ENCODE peak calls at places on chromosomes 2 and 18, in five cellular contexts. M, H, P, B and J are unnamed samples.

GRCh38 chr2:227123697-227124096 is 40.3 kb downstream of the COL4A4 start:
- DNase-seq in M (no peak), H (no peak), P (no peak), B (no peak), J (no peak)

GRCh38 chr2:44638649-44639048 is 276.9 kb downstream of the CAMKMT start:
- DNase-seq in M (no peak), H (no peak), P (no peak), B (no peak), J (no peak)

GRCh38 chr18:66548747-66549146 is 55.1 kb downstream of the CDH19 start:
- DNase-seq in M (no peak), H (no peak), P (no peak), B (no peak), J (no peak)

GRCh38 chr2:122205637-122206036 is 450.2 kb downstream of the TSN start:
- DNase-seq in M (no peak), H (no peak), P (no peak), B (no peak), J (no peak)

GRCh38 chr2:233244818-233245217 is 6.7 kb upstream of the ATG16L1 start:
- DNase-seq in M (no peak), H (no peak), P (no peak), B (no peak), J (peak)

GRCh38 chr2:47904903-47905453 is 1.3 kb downstream of the FBXO11 start:
- DNase-seq in M (peak), H (peak), P (no peak), B (peak), J (no peak)

GRCh38 chr2:30178618-30179404 is 32.0 kb downstream of the YPEL5 start:
- DNase-seq in M (no peak), H (peak), P (no peak), B (no peak), J (no peak)

GRCh38 chr2:219612605-219613286 is 14.7 kb upstream of the SLC4A3 start:
- DNase-seq in M (no peak), H (no peak), P (no peak), B (no peak), J (no peak)

GRCh38 chr18:57683470-57683869 is 61.8 kb upstream of the NARS1 start:
- DNase-seq in M (no peak), H (no peak), P (no peak), B (no peak), J (no peak)

GRCh38 chr2:158509928-158510797 is 53.4 kb downstream of the PKP4 start:
- DNase-seq in M (no peak), H (peak), P (no peak), B (no peak), J (no peak)

GRCh38 chr2:38245114-38245641 is 131.9 kb downstream of the ATL2 start:
- DNase-seq in M (no peak), H (no peak), P (no peak), B (no peak), J (no peak)

GRCh38 chr2:60513996-60514395 is 39.5 kb downstream of the BCL11A start:
- DNase-seq in M (no peak), H (no peak), P (no peak), B (peak), J (no peak)

GRCh38 chr2:165018207-165018606 is 62.9 kb upstream of the SLC38A11 start:
- DNase-seq in M (no peak), H (no peak), P (no peak), B (no peak), J (no peak)

GRCh38 chr2:104046466-104046865 is 807.4 kb upstream of the POU3F3 start:
- DNase-seq in M (no peak), H (no peak), P (no peak), B (no peak), J (no peak)

GRCh38 chr2:80073134-80073561 is 231.4 kb downstream of the LRRTM1 start:
- DNase-seq in M (peak), H (peak), P (peak), B (no peak), J (peak)

GRCh38 chr2:30714811-30715709 is 92.2 kb downstream of the CAPN13 start:
- DNase-seq in M (no peak), H (no peak), P (no peak), B (peak), J (no peak)

GRCh38 chr2:186841940-186842339 is 7.0 kb downstream of the ZSWIM2 start:
- DNase-seq in M (no peak), H (no peak), P (no peak), B (no peak), J (no peak)

GRCh38 chr2:11532434-11533055 is 1.3 kb upstream of the GREB1 start:
- DNase-seq in M (no peak), H (no peak), P (no peak), B (no peak), J (no peak)

GRCh38 chr2:36951030-36951518 is 15.3 kb downstream of the STRN start:
- DNase-seq in M (no peak), H (peak), P (no peak), B (no peak), J (no peak)

GRCh38 chr2:165895974-165896373 is 57.6 kb downstream of the TTC21B start:
- DNase-seq in M (no peak), H (no peak), P (peak), B (no peak), J (no peak)

GRCh38 chr2:130727286-130727924 is 1.5 kb upstream of the GPR148 start:
- DNase-seq in M (no peak), H (peak), P (peak), B (peak), J (peak)

GRCh38 chr2:46230115-46230571 is 67.1 kb upstream of the EPAS1 start:
- DNase-seq in M (peak), H (no peak), P (peak), B (no peak), J (no peak)

GRCh38 chr2:145752091-145752806 is 1232.3 kb upstream of the ZEB2 start:
- DNase-seq in M (peak), H (peak), P (no peak), B (no peak), J (peak)

GRCh38 chr18:35756506-35757117 is 175.1 kb downstream of the GALNT1 start:
- DNase-seq in M (peak), H (peak), P (no peak), B (peak), J (peak)

GRCh38 chr2:96701636-96702035 is 38.2 kb downstream of the LMAN2L start:
- DNase-seq in M (no peak), H (no peak), P (no peak), B (no peak), J (no peak)

GRCh38 chr2:28895189-28895893 is 874 bp downstream of the WDR43 start:
- DNase-seq in M (peak), H (peak), P (no peak), B (peak), J (no peak)

GRCh38 chr2:218783612-218784169 is 1.7 kb downstream of the CYP27A1 start:
- DNase-seq in M (no peak), H (no peak), P (no peak), B (no peak), J (no peak)

GRCh38 chr2:74671479-74671878 is 17.4 kb downstream of the SEMA4F start:
- DNase-seq in M (no peak), H (no peak), P (no peak), B (no peak), J (no peak)

GRCh38 chr2:135490381-135490780 is 40.6 kb downstream of the ZRANB3 start:
- DNase-seq in M (no peak), H (no peak), P (no peak), B (no peak), J (no peak)

GRCh38 chr2:110674620-110675555 is 3.0 kb downstream of the BUB1 start:
- DNase-seq in M (no peak), H (peak), P (peak), B (no peak), J (no peak)

GRCh38 chr18:9803698-9804516 is 81.9 kb upstream of the TXNDC2 start:
- DNase-seq in M (no peak), H (peak), P (no peak), B (peak), J (no peak)

GRCh38 chr2:31831585-31831984 is 179.2 kb downstream of the MEMO1 start:
- DNase-seq in M (no peak), H (no peak), P (no peak), B (no peak), J (no peak)

GRCh38 chr2:219631406-219631891 is 4.0 kb downstream of the SLC4A3 start:
- DNase-seq in M (no peak), H (no peak), P (no peak), B (no peak), J (no peak)

GRCh38 chr2:86274918-86275275 is 62.5 kb downstream of the REEP1 start:
- DNase-seq in M (no peak), H (no peak), P (peak), B (no peak), J (no peak)

GRCh38 chr2:2698182-2699116 is 367.4 kb upstream of the MYT1L start:
- DNase-seq in M (peak), H (peak), P (no peak), B (no peak), J (peak)

GRCh38 chr2:151828143-151828889 is at the start of gene ARL5A:
- DNase-seq in M (peak), H (peak), P (peak), B (peak), J (peak)

GRCh38 chr18:13272411-13272810 is 53.9 kb downstream of the LDLRAD4 start:
- DNase-seq in M (no peak), H (no peak), P (no peak), B (no peak), J (no peak)

GRCh38 chr18:13271512-13271911 is 53.0 kb downstream of the LDLRAD4 start:
- DNase-seq in M (peak), H (no peak), P (no peak), B (no peak), J (no peak)

GRCh38 chr18:13276530-13277520 is 58.3 kb downstream of the LDLRAD4 start:
- DNase-seq in M (no peak), H (no peak), P (no peak), B (no peak), J (no peak)

GRCh38 chr18:13275075-13275474 is 56.5 kb downstream of the LDLRAD4 start:
- DNase-seq in M (no peak), H (no peak), P (no peak), B (no peak), J (no peak)

GRCh38 chr18:13273800-13274199 is 55.2 kb downstream of the LDLRAD4 start:
- DNase-seq in M (no peak), H (no peak), P (no peak), B (no peak), J (no peak)
- TF ChIP-seq SRF in M (no peak), H (no peak), P (no peak), B (no peak), J (no peak)

DNA sequence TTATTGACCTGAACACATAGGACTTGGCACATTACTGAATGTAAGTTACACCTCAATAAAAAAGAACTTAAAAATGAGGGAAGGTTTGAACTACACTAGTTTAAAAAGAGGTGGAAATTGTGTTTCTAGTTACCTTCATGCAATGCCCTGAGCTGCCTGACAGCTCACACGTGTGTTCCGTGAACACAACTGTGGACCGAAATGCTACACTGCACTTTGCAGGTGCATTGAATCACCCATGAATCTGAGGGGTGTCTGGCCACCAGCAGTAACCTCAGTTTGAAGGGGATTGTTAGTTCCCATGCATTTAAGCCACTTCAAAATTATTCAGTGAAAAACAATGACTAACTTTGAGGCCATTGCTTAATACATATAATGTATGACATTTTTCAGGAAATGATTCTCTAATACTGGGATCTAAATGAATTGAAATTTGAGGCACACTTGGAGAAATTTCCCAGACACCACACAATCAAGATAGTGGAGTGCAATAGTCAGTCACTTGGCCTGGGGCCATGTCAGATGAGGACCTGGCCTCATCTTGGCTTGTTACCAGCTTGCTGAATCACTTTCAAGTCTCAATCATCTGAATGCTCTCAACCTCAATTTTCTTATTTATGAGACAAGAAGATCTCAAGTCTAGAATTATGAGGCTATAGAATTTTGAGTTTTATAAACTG is 59.3 kb downstream of the MYL12B start:
- DNase-seq in M (no peak), H (peak), P (no peak), B (no peak), J (no peak)
- TF ChIP-seq SRF in M (no peak), H (no peak), P (no peak), B (no peak), J (no peak)

DNA sequence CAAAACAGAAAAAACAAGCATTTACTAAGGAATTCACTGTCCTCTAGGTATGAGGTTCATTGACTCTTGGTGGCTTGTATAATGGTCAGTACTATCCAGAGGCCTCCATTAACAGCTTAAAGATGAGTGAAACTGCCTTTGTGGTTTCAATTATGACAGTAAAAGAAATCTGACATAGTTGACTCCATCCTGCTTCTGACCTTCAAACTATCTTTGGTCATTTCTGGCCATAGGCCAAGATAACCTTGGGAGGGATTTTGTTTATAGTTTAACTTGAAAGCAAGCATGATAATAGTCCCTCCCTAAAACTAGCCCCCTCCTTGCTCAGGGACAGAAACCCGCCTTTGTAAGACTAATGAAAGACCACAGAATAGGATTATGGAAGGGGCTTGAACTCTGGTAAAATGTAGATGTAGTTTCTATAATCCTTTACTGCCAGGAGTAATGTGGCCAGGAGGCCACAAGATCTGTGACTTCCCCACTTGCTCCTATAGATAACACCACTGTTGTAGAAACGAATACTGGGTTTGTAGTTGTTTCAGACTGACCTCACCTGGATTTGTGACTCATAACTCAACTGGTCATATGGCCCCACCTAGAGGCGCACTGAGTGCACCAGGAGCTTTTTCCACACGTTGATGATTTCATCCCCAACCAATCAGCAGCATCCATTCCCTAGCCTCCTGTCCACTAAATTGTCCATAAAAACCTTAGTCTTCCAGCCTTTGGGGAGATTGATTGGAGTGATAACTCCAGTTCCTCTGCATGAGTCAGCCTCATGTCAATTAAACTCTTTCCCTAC is 8.6 kb upstream of the PLEKHM3 start:
- DNase-seq in M (peak), H (peak), P (no peak), B (peak), J (peak)
- TF ChIP-seq SRF in M (no peak), H (no peak), P (no peak), B (no peak), J (no peak)

GRCh38 chr2:105291981-105292380 is 37.6 kb downstream of the TGFBRAP1 start:
- DNase-seq in M (no peak), H (no peak), P (no peak), B (no peak), J (no peak)
- TF ChIP-seq SRF in M (no peak), H (no peak), P (no peak), B (no peak), J (no peak)

GRCh38 chr2:17877811-17878221 is 651 bp upstream of the KCNS3 start:
- DNase-seq in M (no peak), H (no peak), P (no peak), B (peak), J (no peak)
- TF ChIP-seq SRF in M (no peak), H (no peak), P (no peak), B (no peak), J (no peak)